ENCODE peak calls at places on chromosomes 2 and 18, in four cellular contexts. J, X, F and S are unnamed samples.

GRCh38 chr2:48228345-48228684 is 301.6 kb upstream of the STON1 start:
- DNase-seq in J (peak; percentile 41), X (no peak), F (no peak), S (no peak)

GRCh38 chr2:9166579-9167392 is 39.8 kb upstream of the ASAP2 start:
- DNase-seq in J (no peak), X (no peak), F (no peak), S (no peak)

GRCh38 chr2:174787485-174788205 is 23.4 kb upstream of the CHRNA1 start:
- DNase-seq in J (no peak), X (no peak), F (no peak), S (no peak)

GRCh38 chr2:75516378-75517122 is 44.2 kb downstream of the EVA1A start:
- DNase-seq in J (no peak), X (no peak), F (no peak), S (no peak)

GRCh38 chr2:225416616-225417367 is 17.3 kb downstream of the NYAP2 start:
- DNase-seq in J (no peak), X (no peak), F (no peak), S (no peak)

GRCh38 chr2:71927757-71928715 is 219.6 kb downstream of the CYP26B1 start:
- DNase-seq in J (no peak), X (no peak), F (no peak), S (no peak)

GRCh38 chr2:88489181-88489580 is 36.7 kb upstream of the FOXI3 start:
- DNase-seq in J (no peak), X (no peak), F (no peak), S (no peak)

GRCh38 chr2:50514881-50515280 is 517.1 kb downstream of the NRXN1 start:
- DNase-seq in J (no peak), X (no peak), F (no peak), S (no peak)

GRCh38 chr18:42915240-42915791 is 200.2 kb downstream of the RIT2 start:
- DNase-seq in J (no peak), X (no peak), F (no peak), S (no peak)

GRCh38 chr2:196160966-196161365 is 10.4 kb downstream of the STK17B start:
- DNase-seq in J (no peak), X (no peak), F (no peak), S (no peak)

GRCh38 chr2:215548714-215549113 is 112.8 kb upstream of the FN1 start:
- DNase-seq in J (no peak), X (no peak), F (no peak), S (no peak)

GRCh38 chr2:16067037-16067406 is 126.7 kb downstream of the MYCN start:
- DNase-seq in J (no peak), X (no peak), F (no peak), S (no peak)

GRCh38 chr2:11093467-11093866 is 61.8 kb upstream of the SLC66A3 start:
- DNase-seq in J (no peak), X (no peak), F (no peak), S (no peak)

GRCh38 chr2:231662811-231663457 is 45.4 kb upstream of the PTMA start:
- DNase-seq in J (peak; percentile 34), X (no peak), F (no peak), S (no peak)
- H3K4me1 ChIP-seq in J (peaks cover 24% of the 10 kb centered on the region), X (peaks cover 18% of the 10 kb centered on the region), F (peaks cover 14% of the 10 kb centered on the region), S (peaks cover 14% of the 10 kb centered on the region)

GRCh38 chr2:101960903-101961286 is 30.9 kb upstream of the IL1R2 start:
- DNase-seq in J (no peak), X (no peak), F (no peak), S (no peak)
- H3K4me1 ChIP-seq in J (peaks cover 3% of the 10 kb centered on the region), X (no peaks in the 10 kb centered on the region), F (peaks cover 28% of the 10 kb centered on the region), S (no peaks in the 10 kb centered on the region)

DNA sequence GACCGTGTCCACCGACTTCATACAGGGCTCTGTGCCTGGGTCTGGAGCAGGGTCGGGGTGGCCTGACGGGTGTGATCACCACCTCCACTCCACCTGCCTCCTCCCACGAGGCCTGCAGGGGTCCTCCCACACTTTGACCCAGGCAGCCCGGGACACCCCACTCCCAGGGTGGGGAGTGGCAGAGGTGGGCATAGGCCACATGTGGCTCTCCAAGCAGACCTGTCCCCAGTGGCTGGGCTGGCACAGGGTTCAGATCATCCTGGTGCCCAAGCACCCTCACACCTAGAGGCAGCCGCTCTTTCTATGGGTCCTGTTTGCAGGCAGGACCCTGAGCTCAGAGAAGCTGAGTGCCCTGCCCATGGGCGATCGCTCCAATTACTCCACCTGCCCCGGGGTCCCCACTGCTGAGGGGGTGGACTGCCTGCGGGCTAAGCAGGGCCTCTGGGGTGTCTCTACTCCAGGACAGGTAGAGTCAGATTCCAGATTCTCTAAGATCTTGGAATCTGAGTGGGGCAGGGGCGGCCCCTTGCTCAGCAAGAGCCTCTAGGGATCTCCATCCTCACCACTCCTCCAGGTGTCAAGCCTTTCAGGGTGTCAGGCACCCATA is 1.4 kb downstream of the NEURL3 start:
- DNase-seq in J (no peak), X (no peak), F (no peak), S (no peak)
- H3K4me1 ChIP-seq in J (peaks cover 35% of the 10 kb centered on the region), X (no peaks in the 10 kb centered on the region), F (peaks cover 28% of the 10 kb centered on the region), S (peaks cover 25% of the 10 kb centered on the region)

DNA sequence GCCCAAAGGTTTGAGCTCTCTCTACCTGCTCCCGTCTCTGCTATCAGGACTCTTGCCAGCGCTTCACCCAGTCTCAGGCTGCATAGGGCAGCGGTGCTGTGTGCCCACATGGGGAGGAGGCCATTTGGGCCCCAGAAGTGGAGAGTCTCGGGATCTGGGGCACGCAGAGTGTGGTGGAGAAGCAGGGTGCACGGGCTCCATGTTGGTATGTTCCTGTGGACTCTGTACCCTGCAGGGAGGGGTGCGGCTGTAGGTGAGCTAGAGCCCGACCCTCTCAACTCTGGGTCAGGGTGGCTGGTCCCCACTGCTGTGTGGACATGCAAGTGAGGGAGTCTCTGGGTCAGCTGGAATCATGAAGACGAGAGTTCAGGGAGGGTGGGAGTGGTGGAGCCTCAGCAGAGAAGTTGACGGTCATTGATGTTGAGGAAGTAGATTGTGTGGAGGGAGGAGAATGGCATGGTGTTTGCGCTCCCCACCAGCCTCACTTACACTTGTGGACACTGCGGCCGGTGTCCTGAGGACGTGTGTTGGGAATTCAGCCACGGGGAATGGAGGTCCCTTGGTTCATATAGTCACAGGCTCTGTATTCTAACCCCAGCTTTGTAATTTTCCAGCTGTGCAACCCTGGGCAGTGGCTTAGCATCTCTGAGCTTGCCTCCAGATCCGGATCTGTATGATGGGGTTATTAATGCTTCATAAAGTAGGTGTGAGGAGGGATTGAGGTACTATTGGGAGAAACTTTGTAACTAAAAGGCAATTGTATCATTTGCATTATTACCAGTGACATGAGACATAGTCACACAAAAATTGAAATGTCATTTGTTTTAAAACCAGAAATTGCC is 829 bp upstream of the PSD4 start:
- DNase-seq in J (no peak), X (no peak), F (no peak), S (no peak)
- H3K4me1 ChIP-seq in J (peaks cover 14% of the 10 kb centered on the region), X (no peaks in the 10 kb centered on the region), F (no peaks in the 10 kb centered on the region), S (peaks cover 80% of the 10 kb centered on the region)

DNA sequence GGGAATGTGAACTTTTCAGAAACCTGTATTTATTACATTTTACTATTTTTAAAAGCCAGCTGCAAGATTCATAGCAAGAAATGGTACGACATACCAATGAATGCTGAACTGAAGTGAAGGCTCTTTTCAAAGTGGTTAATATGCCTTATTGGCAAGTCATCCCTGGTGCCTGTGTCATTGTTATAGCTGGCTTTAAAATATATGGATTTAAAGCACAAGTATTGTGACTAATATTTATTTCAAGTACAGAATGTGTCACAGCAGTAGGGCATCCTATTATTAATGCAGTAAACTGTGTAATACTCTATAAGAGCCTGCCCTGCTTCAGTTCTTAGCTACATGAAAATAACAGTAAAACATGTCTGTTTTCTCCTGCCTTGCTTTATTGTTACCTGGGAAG is 10.8 kb downstream of the TSHZ1 start:
- DNase-seq in J (no peak), X (no peak), F (no peak), S (no peak)
- H3K4me1 ChIP-seq in J (peaks cover 68% of the 10 kb centered on the region), X (peaks cover 16% of the 10 kb centered on the region), F (peaks cover 4% of the 10 kb centered on the region), S (peaks cover 37% of the 10 kb centered on the region)